ENCODE peak calls at places on chromosome 1, in five cellular contexts. One of them, this sample, is unnamed.

GRCh38 chr1:2152914-2153313 is 41.7 kb downstream of the FAAP20 start:
- DNase-seq in cardiac fibroblast: no peak
- DNase-seq in Panc1: no peak
- DNase-seq in hepatocyte: no peak
- DNase-seq in BE2C: no peak
- DNase-seq in this sample: no peak

GRCh38 chr1:223634423-223634822 is 31.1 kb downstream of the CAPN8 start:
- DNase-seq in hepatocyte: no peak
- DNase-seq in cardiac fibroblast: no peak
- DNase-seq in BE2C: no peak
- DNase-seq in Panc1: no peak
- DNase-seq in this sample: no peak

GRCh38 chr1:164651378-164651951 is 92.5 kb downstream of the PBX1 start:
- DNase-seq in Panc1: no peak
- DNase-seq in hepatocyte: peak
- DNase-seq in cardiac fibroblast: no peak
- DNase-seq in BE2C: no peak
- DNase-seq in this sample: peak

GRCh38 chr1:9341301-9341845 is 48.7 kb downstream of the SPSB1 start:
- DNase-seq in hepatocyte: no peak
- DNase-seq in Panc1: no peak
- DNase-seq in BE2C: no peak
- DNase-seq in cardiac fibroblast: no peak
- DNase-seq in this sample: no peak

GRCh38 chr1:157925419-157926166 is 67.9 kb upstream of the KIRREL1 start:
- DNase-seq in Panc1: no peak
- DNase-seq in hepatocyte: no peak
- DNase-seq in BE2C: no peak
- DNase-seq in cardiac fibroblast: no peak
- DNase-seq in this sample: no peak

GRCh38 chr1:43563779-43564616 is 33.3 kb downstream of the PTPRF start:
- DNase-seq in hepatocyte: peak
- DNase-seq in cardiac fibroblast: peak
- DNase-seq in Panc1: no peak
- DNase-seq in BE2C: no peak
- DNase-seq in this sample: no peak

GRCh38 chr1:106678661-106679060 is 377.8 kb upstream of the PRMT6 start:
- DNase-seq in Panc1: no peak
- DNase-seq in BE2C: no peak
- DNase-seq in hepatocyte: no peak
- DNase-seq in cardiac fibroblast: no peak
- DNase-seq in this sample: no peak

GRCh38 chr1:160206421-160207117 is 1.4 kb downstream of the PEA15 start:
- DNase-seq in hepatocyte: peak
- DNase-seq in Panc1: no peak
- DNase-seq in BE2C: no peak
- DNase-seq in cardiac fibroblast: peak
- DNase-seq in this sample: no peak

GRCh38 chr1:94020764-94021579 is 100.0 kb downstream of the ABCA4 start:
- DNase-seq in cardiac fibroblast: peak
- DNase-seq in Panc1: no peak
- DNase-seq in BE2C: no peak
- DNase-seq in hepatocyte: peak
- DNase-seq in this sample: peak

GRCh38 chr1:157085416-157085815 is 14.2 kb downstream of the ETV3L start:
- DNase-seq in Panc1: no peak
- DNase-seq in hepatocyte: no peak
- DNase-seq in BE2C: no peak
- DNase-seq in cardiac fibroblast: peak
- DNase-seq in this sample: no peak

GRCh38 chr1:214425723-214426419 is 125.5 kb downstream of the PTPN14 start:
- DNase-seq in cardiac fibroblast: no peak
- DNase-seq in Panc1: no peak
- DNase-seq in BE2C: no peak
- DNase-seq in hepatocyte: no peak
- DNase-seq in this sample: no peak

GRCh38 chr1:230939806-230940489 is 38.7 kb downstream of the TTC13 start:
- DNase-seq in BE2C: no peak
- DNase-seq in Panc1: no peak
- DNase-seq in cardiac fibroblast: no peak
- DNase-seq in hepatocyte: no peak
- DNase-seq in this sample: no peak

GRCh38 chr1:54768093-54768492 is 3.8 kb upstream of the PARS2 start:
- DNase-seq in BE2C: peak
- DNase-seq in Panc1: no peak
- DNase-seq in cardiac fibroblast: peak
- DNase-seq in hepatocyte: no peak
- DNase-seq in this sample: no peak

GRCh38 chr1:32907435-32907834 is 6.2 kb upstream of the TMEM54 start:
- DNase-seq in BE2C: no peak
- DNase-seq in Panc1: no peak
- DNase-seq in cardiac fibroblast: peak
- DNase-seq in hepatocyte: no peak
- DNase-seq in this sample: no peak

GRCh38 chr1:3469104-3469848 is 14.8 kb downstream of the ARHGEF16 start:
- DNase-seq in Panc1: no peak
- DNase-seq in hepatocyte: no peak
- DNase-seq in cardiac fibroblast: no peak
- DNase-seq in BE2C: peak
- DNase-seq in this sample: no peak

GRCh38 chr1:22490309-22490708 is 38.7 kb downstream of the ZBTB40 start:
- DNase-seq in Panc1: no peak
- DNase-seq in cardiac fibroblast: no peak
- DNase-seq in BE2C: no peak
- DNase-seq in hepatocyte: no peak
- DNase-seq in this sample: no peak

GRCh38 chr1:54227091-54227602 is 27.2 kb downstream of the MRPL37 start:
- DNase-seq in cardiac fibroblast: peak
- DNase-seq in BE2C: peak
- DNase-seq in Panc1: no peak
- DNase-seq in hepatocyte: peak
- DNase-seq in this sample: no peak

GRCh38 chr1:157197906-157198435 is 59.8 kb upstream of the ETV3 start:
- DNase-seq in BE2C: no peak
- DNase-seq in hepatocyte: no peak
- DNase-seq in Panc1: no peak
- DNase-seq in cardiac fibroblast: no peak
- DNase-seq in this sample: no peak

GRCh38 chr1:31580513-31580870 is 4.2 kb downstream of the TINAGL1 start:
- DNase-seq in BE2C: no peak
- DNase-seq in cardiac fibroblast: peak
- DNase-seq in hepatocyte: no peak
- DNase-seq in Panc1: no peak
- DNase-seq in this sample: no peak

GRCh38 chr1:5620418-5620817 is 371.8 kb downstream of the NPHP4 start:
- DNase-seq in BE2C: no peak
- DNase-seq in Panc1: no peak
- DNase-seq in hepatocyte: no peak
- DNase-seq in cardiac fibroblast: no peak
- DNase-seq in this sample: no peak

GRCh38 chr1:231862611-231863010 is 236.0 kb downstream of the DISC1 start:
- DNase-seq in hepatocyte: no peak
- DNase-seq in BE2C: no peak
- DNase-seq in Panc1: no peak
- DNase-seq in cardiac fibroblast: peak
- DNase-seq in this sample: no peak

GRCh38 chr1:44015206-44015605 is 16.1 kb downstream of the SLC6A9 start:
- DNase-seq in hepatocyte: no peak
- DNase-seq in cardiac fibroblast: no peak
- DNase-seq in BE2C: no peak
- DNase-seq in Panc1: no peak
- DNase-seq in this sample: no peak

GRCh38 chr1:111101854-111102642 is 37.8 kb downstream of the DRAM2 start:
- DNase-seq in Panc1: no peak
- DNase-seq in cardiac fibroblast: no peak
- DNase-seq in hepatocyte: no peak
- DNase-seq in BE2C: no peak
- DNase-seq in this sample: no peak

DNA sequence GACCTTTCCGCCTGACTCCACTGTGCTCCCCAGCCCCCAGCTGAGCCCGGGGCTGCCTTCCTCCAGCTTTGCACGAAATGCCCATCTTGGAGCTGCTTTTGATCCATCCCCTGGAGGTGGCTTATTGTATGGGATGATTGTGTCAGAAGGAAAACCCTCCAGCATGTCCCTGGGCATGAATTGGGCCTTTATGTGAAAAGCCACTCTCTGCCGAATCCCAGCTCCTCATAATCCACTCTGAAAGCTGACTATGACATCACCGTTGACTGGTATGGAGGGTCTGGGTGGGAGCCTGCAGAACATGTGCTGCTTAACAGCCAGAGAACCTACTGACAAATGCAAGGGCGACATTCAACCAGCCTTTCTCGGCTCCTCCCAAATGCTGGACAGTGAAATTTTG is 74.6 kb downstream of the NENF start:
- DNase-seq in BE2C: no peak
- DNase-seq in cardiac fibroblast: no peak
- DNase-seq in hepatocyte: no peak
- DNase-seq in Panc1: no peak
- DNase-seq in this sample: no peak
- TF ChIP-seq CTCF in BE2C: no peak
- TF ChIP-seq CTCF in cardiac fibroblast: no peak
- TF ChIP-seq CTCF in hepatocyte: no peak
- TF ChIP-seq CTCF in Panc1: no peak
- TF ChIP-seq CTCF in this sample: no peak

GRCh38 chr1:200556005-200556404 is 64.5 kb downstream of the KIF14 start:
- DNase-seq in hepatocyte: no peak
- DNase-seq in cardiac fibroblast: no peak
- DNase-seq in BE2C: no peak
- DNase-seq in Panc1: no peak
- DNase-seq in this sample: no peak

GRCh38 chr1:200564319-200564718 is 56.2 kb downstream of the KIF14 start:
- DNase-seq in hepatocyte: no peak
- DNase-seq in Panc1: no peak
- DNase-seq in BE2C: no peak
- DNase-seq in cardiac fibroblast: no peak
- DNase-seq in this sample: no peak

GRCh38 chr1:200561856-200562214 is 58.7 kb downstream of the KIF14 start:
- DNase-seq in hepatocyte: no peak
- DNase-seq in cardiac fibroblast: no peak
- DNase-seq in Panc1: no peak
- DNase-seq in BE2C: no peak
- DNase-seq in this sample: no peak

GRCh38 chr1:200558866-200559459 is 61.6 kb downstream of the KIF14 start:
- DNase-seq in hepatocyte: peak
- DNase-seq in cardiac fibroblast: peak
- DNase-seq in BE2C: peak
- DNase-seq in Panc1: peak
- DNase-seq in this sample: no peak
- TF ChIP-seq CTCF in hepatocyte: peak
- TF ChIP-seq CTCF in cardiac fibroblast: peak
- TF ChIP-seq CTCF in BE2C: peak
- TF ChIP-seq CTCF in Panc1: peak
- TF ChIP-seq CTCF in this sample: peak

GRCh38 chr1:245797592-245798366 is 643.0 kb downstream of the KIF26B start:
- DNase-seq in hepatocyte: no peak
- DNase-seq in Panc1: no peak
- DNase-seq in BE2C: no peak
- DNase-seq in cardiac fibroblast: peak
- DNase-seq in this sample: no peak
- TF ChIP-seq CTCF in hepatocyte: peak
- TF ChIP-seq CTCF in Panc1: peak
- TF ChIP-seq CTCF in BE2C: peak
- TF ChIP-seq CTCF in cardiac fibroblast: peak
- TF ChIP-seq CTCF in this sample: no peak

GRCh38 chr1:77047978-77048614 is 171.1 kb downstream of the PIGK start:
- DNase-seq in Panc1: no peak
- DNase-seq in hepatocyte: no peak
- DNase-seq in BE2C: no peak
- DNase-seq in cardiac fibroblast: no peak
- DNase-seq in this sample: no peak
- TF ChIP-seq CTCF in Panc1: no peak
- TF ChIP-seq CTCF in hepatocyte: no peak
- TF ChIP-seq CTCF in BE2C: no peak
- TF ChIP-seq CTCF in cardiac fibroblast: no peak
- TF ChIP-seq CTCF in this sample: no peak

GRCh38 chr1:198686069-198686728 is 47.4 kb downstream of the PTPRC start:
- DNase-seq in Panc1: no peak
- DNase-seq in BE2C: no peak
- DNase-seq in hepatocyte: peak
- DNase-seq in cardiac fibroblast: peak
- DNase-seq in this sample: no peak
- TF ChIP-seq CTCF in Panc1: peak
- TF ChIP-seq CTCF in BE2C: no peak
- TF ChIP-seq CTCF in hepatocyte: peak
- TF ChIP-seq CTCF in cardiac fibroblast: peak
- TF ChIP-seq CTCF in this sample: peak

DNA sequence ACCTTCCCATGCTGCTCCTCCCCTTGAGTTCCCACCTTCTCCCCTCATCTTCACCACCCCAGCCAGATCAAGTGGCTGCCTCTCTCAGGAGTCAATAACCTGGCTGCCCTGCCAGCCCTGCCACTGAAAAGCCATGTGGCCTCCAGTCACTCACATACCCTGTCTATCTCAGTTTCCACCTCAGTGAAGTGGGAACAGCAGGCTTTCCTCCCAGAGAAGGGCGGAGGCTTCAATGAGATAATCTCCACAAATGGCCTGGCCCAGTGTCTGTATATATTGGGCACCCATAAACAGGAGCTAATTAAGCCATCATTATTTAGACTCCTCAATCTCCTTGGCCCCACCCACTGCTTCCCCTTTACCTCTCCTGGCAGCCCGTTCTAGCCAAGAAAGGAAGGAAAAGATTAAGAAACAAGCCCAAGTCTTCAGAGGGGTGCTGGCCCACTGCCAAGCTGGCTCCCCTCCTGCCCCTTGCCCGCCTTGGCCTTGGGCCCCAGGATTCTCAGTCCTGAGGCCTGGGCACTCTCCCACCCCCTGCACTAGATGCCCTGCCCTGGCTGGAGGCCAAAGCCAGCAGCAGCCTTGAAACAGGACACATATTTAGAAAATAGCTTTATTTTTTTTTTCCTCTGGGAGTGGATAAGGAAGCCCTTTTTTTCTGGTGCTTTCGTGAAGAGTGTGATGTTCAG is 16.0 kb upstream of the EPB41 start:
- DNase-seq in BE2C: peak
- DNase-seq in Panc1: no peak
- DNase-seq in cardiac fibroblast: peak
- DNase-seq in hepatocyte: no peak
- DNase-seq in this sample: no peak
- TF ChIP-seq CTCF in BE2C: no peak
- TF ChIP-seq CTCF in Panc1: no peak
- TF ChIP-seq CTCF in cardiac fibroblast: no peak
- TF ChIP-seq CTCF in hepatocyte: no peak
- TF ChIP-seq CTCF in this sample: no peak

GRCh38 chr1:46289134-46289494 is 14.3 kb downstream of the LRRC41 start:
- DNase-seq in BE2C: no peak
- DNase-seq in hepatocyte: no peak
- DNase-seq in Panc1: no peak
- DNase-seq in cardiac fibroblast: no peak
- DNase-seq in this sample: no peak
- TF ChIP-seq CTCF in BE2C: no peak
- TF ChIP-seq CTCF in hepatocyte: no peak
- TF ChIP-seq CTCF in Panc1: no peak
- TF ChIP-seq CTCF in cardiac fibroblast: no peak
- TF ChIP-seq CTCF in this sample: no peak